ENCODE peak calls at places on chromosomes 3 and 15, in ten cellular contexts. One of them, this sample, is unnamed.

GRCh38 chr15:69474846-69475455 is 22.3 kb downstream of the RPLP1 start:
- DNase-seq in small intestine: no peak
- DNase-seq in MM.1S: no peak
- DNase-seq in RWPE1: no peak
- DNase-seq in naive B cell: no peak
- DNase-seq in amniotic epithelial cell: no peak
- DNase-seq in mammary epithelial cell: no peak
- DNase-seq in Daoy: peak
- DNase-seq in mucosa of descending colon: no peak
- DNase-seq in esophagus squamous epithelium: no peak
- DNase-seq in this sample: no peak

GRCh38 chr15:52668133-52668532 is 11.1 kb downstream of the ATOSA start:
- DNase-seq in mucosa of descending colon: no peak
- DNase-seq in small intestine: no peak
- DNase-seq in Daoy: no peak
- DNase-seq in MM.1S: no peak
- DNase-seq in esophagus squamous epithelium: no peak
- DNase-seq in naive B cell: no peak
- DNase-seq in RWPE1: no peak
- DNase-seq in mammary epithelial cell: no peak
- DNase-seq in amniotic epithelial cell: peak
- DNase-seq in this sample: no peak

GRCh38 chr15:83310521-83311456 is 26.3 kb upstream of the BNC1 start:
- DNase-seq in Daoy: no peak
- DNase-seq in small intestine: peak
- DNase-seq in MM.1S: peak
- DNase-seq in naive B cell: no peak
- DNase-seq in amniotic epithelial cell: peak
- DNase-seq in mammary epithelial cell: peak
- DNase-seq in RWPE1: no peak
- DNase-seq in esophagus squamous epithelium: no peak
- DNase-seq in mucosa of descending colon: no peak
- DNase-seq in this sample: no peak

GRCh38 chr3:113157408-113157980 is 53.9 kb upstream of the BOC start:
- DNase-seq in RWPE1: no peak
- DNase-seq in mammary epithelial cell: no peak
- DNase-seq in small intestine: no peak
- DNase-seq in Daoy: no peak
- DNase-seq in mucosa of descending colon: no peak
- DNase-seq in esophagus squamous epithelium: no peak
- DNase-seq in amniotic epithelial cell: peak
- DNase-seq in naive B cell: no peak
- DNase-seq in MM.1S: no peak
- DNase-seq in this sample: no peak

GRCh38 chr3:124768812-124769211 is 38.6 kb downstream of the UMPS start:
- DNase-seq in mucosa of descending colon: peak
- DNase-seq in naive B cell: no peak
- DNase-seq in Daoy: peak
- DNase-seq in amniotic epithelial cell: no peak
- DNase-seq in MM.1S: peak
- DNase-seq in mammary epithelial cell: peak
- DNase-seq in RWPE1: peak
- DNase-seq in small intestine: peak
- DNase-seq in esophagus squamous epithelium: no peak
- DNase-seq in this sample: peak

GRCh38 chr3:67737158-67737557 is 82.7 kb upstream of the SUCLG2 start:
- DNase-seq in esophagus squamous epithelium: no peak
- DNase-seq in naive B cell: no peak
- DNase-seq in mucosa of descending colon: no peak
- DNase-seq in MM.1S: no peak
- DNase-seq in Daoy: no peak
- DNase-seq in amniotic epithelial cell: no peak
- DNase-seq in RWPE1: no peak
- DNase-seq in mammary epithelial cell: no peak
- DNase-seq in small intestine: no peak
- DNase-seq in this sample: no peak

GRCh38 chr3:141011511-141012262 is 39.5 kb upstream of the SPSB4 start:
- DNase-seq in RWPE1: peak
- DNase-seq in esophagus squamous epithelium: no peak
- DNase-seq in small intestine: peak
- DNase-seq in Daoy: peak
- DNase-seq in amniotic epithelial cell: peak
- DNase-seq in MM.1S: peak
- DNase-seq in mammary epithelial cell: peak
- DNase-seq in mucosa of descending colon: peak
- DNase-seq in naive B cell: peak
- DNase-seq in this sample: peak

GRCh38 chr3:42704136-42704841 is 1.7 kb upstream of the HHATL start:
- DNase-seq in MM.1S: no peak
- DNase-seq in mammary epithelial cell: no peak
- DNase-seq in mucosa of descending colon: no peak
- DNase-seq in small intestine: no peak
- DNase-seq in amniotic epithelial cell: no peak
- DNase-seq in RWPE1: no peak
- DNase-seq in naive B cell: no peak
- DNase-seq in Daoy: peak
- DNase-seq in esophagus squamous epithelium: no peak
- DNase-seq in this sample: no peak

GRCh38 chr3:105139851-105140560 is 226.7 kb upstream of the ALCAM start:
- DNase-seq in small intestine: no peak
- DNase-seq in naive B cell: no peak
- DNase-seq in mucosa of descending colon: no peak
- DNase-seq in mammary epithelial cell: no peak
- DNase-seq in MM.1S: no peak
- DNase-seq in esophagus squamous epithelium: no peak
- DNase-seq in RWPE1: no peak
- DNase-seq in amniotic epithelial cell: no peak
- DNase-seq in Daoy: no peak
- DNase-seq in this sample: no peak

GRCh38 chr15:60544581-60545115 is 65.7 kb upstream of the ICE2 start:
- DNase-seq in mammary epithelial cell: no peak
- DNase-seq in mucosa of descending colon: no peak
- DNase-seq in RWPE1: no peak
- DNase-seq in MM.1S: no peak
- DNase-seq in amniotic epithelial cell: no peak
- DNase-seq in naive B cell: no peak
- DNase-seq in Daoy: no peak
- DNase-seq in esophagus squamous epithelium: no peak
- DNase-seq in small intestine: no peak
- DNase-seq in this sample: no peak

GRCh38 chr15:100005715-100006114 is 272.5 kb upstream of the LYSMD4 start:
- DNase-seq in small intestine: no peak
- DNase-seq in MM.1S: no peak
- DNase-seq in Daoy: no peak
- DNase-seq in mammary epithelial cell: no peak
- DNase-seq in RWPE1: no peak
- DNase-seq in naive B cell: no peak
- DNase-seq in amniotic epithelial cell: no peak
- DNase-seq in mucosa of descending colon: no peak
- DNase-seq in esophagus squamous epithelium: no peak
- DNase-seq in this sample: no peak

GRCh38 chr3:194058189-194058571 is 77.8 kb upstream of the HES1 start:
- DNase-seq in mucosa of descending colon: peak
- DNase-seq in Daoy: peak
- DNase-seq in mammary epithelial cell: peak
- DNase-seq in MM.1S: peak
- DNase-seq in naive B cell: peak
- DNase-seq in esophagus squamous epithelium: no peak
- DNase-seq in RWPE1: peak
- DNase-seq in small intestine: peak
- DNase-seq in amniotic epithelial cell: peak
- DNase-seq in this sample: peak

GRCh38 chr3:187983484-187984124 is 170.4 kb upstream of the LPP start:
- DNase-seq in naive B cell: no peak
- DNase-seq in MM.1S: no peak
- DNase-seq in small intestine: no peak
- DNase-seq in amniotic epithelial cell: no peak
- DNase-seq in Daoy: no peak
- DNase-seq in RWPE1: no peak
- DNase-seq in mammary epithelial cell: no peak
- DNase-seq in mucosa of descending colon: no peak
- DNase-seq in esophagus squamous epithelium: no peak
- DNase-seq in this sample: no peak

GRCh38 chr3:187975571-187976360 is 178.2 kb upstream of the LPP start:
- DNase-seq in naive B cell: no peak
- DNase-seq in small intestine: no peak
- DNase-seq in mammary epithelial cell: no peak
- DNase-seq in RWPE1: no peak
- DNase-seq in amniotic epithelial cell: no peak
- DNase-seq in esophagus squamous epithelium: no peak
- DNase-seq in MM.1S: no peak
- DNase-seq in mucosa of descending colon: no peak
- DNase-seq in Daoy: no peak
- DNase-seq in this sample: no peak

GRCh38 chr15:47332481-47332880 is 384.8 kb upstream of the SEMA6D start:
- DNase-seq in MM.1S: no peak
- DNase-seq in esophagus squamous epithelium: no peak
- DNase-seq in amniotic epithelial cell: peak
- DNase-seq in mucosa of descending colon: no peak
- DNase-seq in naive B cell: no peak
- DNase-seq in mammary epithelial cell: no peak
- DNase-seq in small intestine: no peak
- DNase-seq in RWPE1: no peak
- DNase-seq in Daoy: no peak
- DNase-seq in this sample: no peak

GRCh38 chr15:47762621-47763020 is 45.3 kb downstream of the SEMA6D start:
- DNase-seq in RWPE1: no peak
- DNase-seq in Daoy: no peak
- DNase-seq in esophagus squamous epithelium: no peak
- DNase-seq in mammary epithelial cell: no peak
- DNase-seq in MM.1S: no peak
- DNase-seq in amniotic epithelial cell: no peak
- DNase-seq in mucosa of descending colon: no peak
- DNase-seq in small intestine: no peak
- DNase-seq in naive B cell: no peak
- DNase-seq in this sample: no peak

GRCh38 chr3:50139718-50140423 is 15.3 kb upstream of the SEMA3F start:
- DNase-seq in Daoy: no peak
- DNase-seq in naive B cell: no peak
- DNase-seq in mucosa of descending colon: no peak
- DNase-seq in amniotic epithelial cell: no peak
- DNase-seq in esophagus squamous epithelium: no peak
- DNase-seq in MM.1S: no peak
- DNase-seq in mammary epithelial cell: no peak
- DNase-seq in small intestine: no peak
- DNase-seq in RWPE1: no peak
- DNase-seq in this sample: no peak

GRCh38 chr15:100438570-100438969 is 90.2 kb downstream of the CERS3 start:
- DNase-seq in esophagus squamous epithelium: no peak
- DNase-seq in mucosa of descending colon: peak
- DNase-seq in mammary epithelial cell: peak
- DNase-seq in small intestine: peak
- DNase-seq in MM.1S: no peak
- DNase-seq in amniotic epithelial cell: peak
- DNase-seq in RWPE1: peak
- DNase-seq in Daoy: peak
- DNase-seq in naive B cell: no peak
- DNase-seq in this sample: peak

GRCh38 chr3:173401369-173401768 is 3.8 kb downstream of the NLGN1 start:
- DNase-seq in small intestine: no peak
- DNase-seq in naive B cell: no peak
- DNase-seq in mucosa of descending colon: no peak
- DNase-seq in mammary epithelial cell: no peak
- DNase-seq in MM.1S: no peak
- DNase-seq in RWPE1: no peak
- DNase-seq in esophagus squamous epithelium: no peak
- DNase-seq in Daoy: no peak
- DNase-seq in amniotic epithelial cell: no peak
- DNase-seq in this sample: no peak

GRCh38 chr3:141060287-141060686 is 9.1 kb downstream of the SPSB4 start:
- DNase-seq in amniotic epithelial cell: no peak
- DNase-seq in mucosa of descending colon: no peak
- DNase-seq in RWPE1: no peak
- DNase-seq in esophagus squamous epithelium: no peak
- DNase-seq in mammary epithelial cell: no peak
- DNase-seq in MM.1S: no peak
- DNase-seq in Daoy: no peak
- DNase-seq in naive B cell: no peak
- DNase-seq in small intestine: no peak
- DNase-seq in this sample: no peak

GRCh38 chr15:40338041-40338657 is 2.6 kb downstream of the CCDC9B start:
- DNase-seq in mucosa of descending colon: peak
- DNase-seq in Daoy: peak
- DNase-seq in mammary epithelial cell: peak
- DNase-seq in RWPE1: peak
- DNase-seq in amniotic epithelial cell: peak
- DNase-seq in esophagus squamous epithelium: no peak
- DNase-seq in small intestine: peak
- DNase-seq in naive B cell: peak
- DNase-seq in MM.1S: peak
- DNase-seq in this sample: peak

GRCh38 chr15:57591822-57592367 is at the start of gene MYZAP:
- DNase-seq in small intestine: no peak
- DNase-seq in MM.1S: no peak
- DNase-seq in mucosa of descending colon: peak
- DNase-seq in mammary epithelial cell: no peak
- DNase-seq in Daoy: peak
- DNase-seq in RWPE1: peak
- DNase-seq in amniotic epithelial cell: no peak
- DNase-seq in naive B cell: peak
- DNase-seq in esophagus squamous epithelium: no peak
- DNase-seq in this sample: no peak

GRCh38 chr3:172877011-172877410 is 126.5 kb downstream of the ECT2 start:
- DNase-seq in RWPE1: no peak
- DNase-seq in MM.1S: no peak
- DNase-seq in mucosa of descending colon: no peak
- DNase-seq in Daoy: no peak
- DNase-seq in naive B cell: no peak
- DNase-seq in mammary epithelial cell: no peak
- DNase-seq in esophagus squamous epithelium: no peak
- DNase-seq in amniotic epithelial cell: peak
- DNase-seq in small intestine: no peak
- DNase-seq in this sample: no peak

GRCh38 chr3:84904819-84905555 is 53.8 kb upstream of the CADM2 start:
- DNase-seq in RWPE1: no peak
- DNase-seq in esophagus squamous epithelium: no peak
- DNase-seq in small intestine: no peak
- DNase-seq in mucosa of descending colon: no peak
- DNase-seq in naive B cell: no peak
- DNase-seq in mammary epithelial cell: no peak
- DNase-seq in MM.1S: no peak
- DNase-seq in amniotic epithelial cell: no peak
- DNase-seq in Daoy: no peak
- DNase-seq in this sample: no peak

GRCh38 chr15:67047149-67047661 is 18.2 kb upstream of the SMAD3 start:
- DNase-seq in amniotic epithelial cell: no peak
- DNase-seq in RWPE1: no peak
- DNase-seq in mammary epithelial cell: no peak
- DNase-seq in naive B cell: no peak
- DNase-seq in small intestine: no peak
- DNase-seq in MM.1S: no peak
- DNase-seq in mucosa of descending colon: no peak
- DNase-seq in esophagus squamous epithelium: no peak
- DNase-seq in Daoy: no peak
- DNase-seq in this sample: no peak

GRCh38 chr15:41966414-41966812 is 5.9 kb downstream of the EHD4 start:
- DNase-seq in Daoy: no peak
- DNase-seq in RWPE1: no peak
- DNase-seq in naive B cell: no peak
- DNase-seq in amniotic epithelial cell: no peak
- DNase-seq in MM.1S: no peak
- DNase-seq in small intestine: no peak
- DNase-seq in mucosa of descending colon: no peak
- DNase-seq in mammary epithelial cell: no peak
- DNase-seq in esophagus squamous epithelium: no peak
- DNase-seq in this sample: no peak

GRCh38 chr3:195001961-195002861 is 268.7 kb downstream of the XXYLT1 start:
- DNase-seq in naive B cell: peak
- DNase-seq in amniotic epithelial cell: peak
- DNase-seq in mucosa of descending colon: peak
- DNase-seq in esophagus squamous epithelium: no peak
- DNase-seq in small intestine: peak
- DNase-seq in RWPE1: peak
- DNase-seq in mammary epithelial cell: peak
- DNase-seq in MM.1S: peak
- DNase-seq in Daoy: peak
- DNase-seq in this sample: peak

GRCh38 chr3:101070260-101071121 is 77.3 kb upstream of the ABI3BP start:
- DNase-seq in mucosa of descending colon: peak
- DNase-seq in amniotic epithelial cell: peak
- DNase-seq in esophagus squamous epithelium: no peak
- DNase-seq in naive B cell: peak
- DNase-seq in RWPE1: peak
- DNase-seq in small intestine: peak
- DNase-seq in MM.1S: peak
- DNase-seq in Daoy: peak
- DNase-seq in mammary epithelial cell: no peak
- DNase-seq in this sample: peak